ENCODE peak calls at places on chromosomes 11 and 22, in seven cellular contexts. J is adrenal gland, T is A549, R is spleen, V is upper lobe of left lung, E is lower leg skin, K is uterus. D is an unnamed sample.

GRCh38 chr22:35411112-35411511 is 11.2 kb downstream of the MCM5 start:
- DNase-seq in J (no peak), T (no peak), R (peak; percentile 82), V (peak; percentile 32), E (no peak), K (no peak), D (peak; percentile 67)

GRCh38 chr11:118213774-118214173 is 11.0 kb downstream of the JAML start:
- DNase-seq in J (no peak), T (no peak), R (no peak), V (no peak), E (no peak), K (no peak), D (no peak)

GRCh38 chr22:26756675-26757293 is 99.4 kb downstream of the MIAT start:
- DNase-seq in J (peak; percentile 70), T (no peak), R (peak; percentile 75), V (peak; percentile 38), E (no peak), K (peak; percentile 74), D (no peak)

GRCh38 chr11:102446606-102447005 is 6.0 kb downstream of the TMEM123 start:
- DNase-seq in J (no peak), T (peak; percentile 32), R (no peak), V (no peak), E (no peak), K (no peak), D (no peak)

GRCh38 chr11:68872216-68873003 is 30.7 kb upstream of the CPT1A start:
- DNase-seq in J (no peak), T (no peak), R (peak; percentile 6), V (no peak), E (no peak), K (no peak), D (no peak)

GRCh38 chr22:19716041-19716828 is 1.9 kb downstream of the SEPTIN5 start:
- DNase-seq in J (no peak), T (no peak), R (peak; percentile 70), V (no peak), E (no peak), K (no peak), D (no peak)

GRCh38 chr11:70481625-70482528 is 83.5 kb downstream of the CTTN start:
- DNase-seq in J (peak; percentile 91), T (peak; percentile 64), R (no peak), V (peak; percentile 74), E (no peak), K (no peak), D (peak; percentile 78)

GRCh38 chr11:118705796-118706545 is 26.5 kb upstream of the TREH start:
- DNase-seq in J (no peak), T (no peak), R (no peak), V (no peak), E (peak; percentile 56), K (no peak), D (no peak)

GRCh38 chr22:28955817-28956216 is 72.4 kb downstream of the ZNRF3 start:
- DNase-seq in J (no peak), T (no peak), R (no peak), V (no peak), E (peak; percentile 70), K (no peak), D (peak; percentile 55)

GRCh38 chr22:48710410-48710809 is 1117.3 kb downstream of the BRD1 start:
- DNase-seq in J (no peak), T (no peak), R (peak; percentile 51), V (no peak), E (no peak), K (no peak), D (no peak)

GRCh38 chr11:112977620-112978212 is 16.5 kb downstream of the NCAM1 start:
- DNase-seq in J (peak; percentile 44), T (no peak), R (no peak), V (no peak), E (no peak), K (peak; percentile 36), D (no peak)

GRCh38 chr11:68300076-68300830 is 12.1 kb upstream of the LRP5 start:
- DNase-seq in J (no peak), T (no peak), R (peak; percentile 6), V (no peak), E (no peak), K (no peak), D (no peak)

GRCh38 chr11:130403967-130404366 is 24.4 kb downstream of the ADAMTS8 start:
- DNase-seq in J (no peak), T (no peak), R (no peak), V (no peak), E (no peak), K (no peak), D (no peak)

GRCh38 chr11:9003573-9004309 is at the start of gene NRIP3:
- DNase-seq in J (peak; percentile 81), T (peak; percentile 43), R (peak; percentile 92), V (peak; percentile 79), E (peak; percentile 94), K (peak; percentile 62), D (peak; percentile 82)
- TF ChIP-seq POLR2A in J (peak; percentile 93), T (peak; percentile 6), R (no peak), V (peak; percentile 41), E (no peak), K (peak; percentile 47), D (no peak)

GRCh38 chr22:37199839-37200161 is 11.8 kb upstream of the C1QTNF6 start:
- DNase-seq in J (peak; percentile 54), T (peak; percentile 22), R (no peak), V (no peak), E (no peak), K (no peak), D (no peak)
- TF ChIP-seq CTCF in J (peak; percentile 29), T (peak; percentile 14), R (no peak), V (no peak), E (no peak), K (no peak), D (no peak)

DNA sequence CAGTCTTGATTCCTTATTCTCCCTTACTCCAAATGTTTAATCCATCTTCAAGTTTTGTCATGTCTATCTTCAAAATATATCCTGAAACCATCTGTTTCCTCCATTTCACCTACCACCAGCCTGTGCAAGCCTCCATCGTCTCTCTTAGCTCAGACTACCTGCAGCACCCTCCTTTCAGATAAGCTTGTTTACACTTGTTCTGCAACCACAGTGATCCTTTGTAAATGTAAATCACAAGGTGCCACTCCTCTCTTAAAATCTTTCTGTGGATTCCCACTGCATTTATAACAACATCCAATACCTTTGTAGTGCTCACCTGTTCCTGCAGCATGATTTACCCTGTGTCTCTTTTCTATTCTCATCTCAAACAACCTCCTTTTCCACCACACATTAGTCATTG is 31.8 kb upstream of the GPR83 start:
- DNase-seq in J (no peak), T (no peak), R (no peak), V (no peak), E (no peak), K (no peak), D (no peak)
- TF ChIP-seq POLR2A in J (no peak), T (no peak), R (no peak), V (no peak), E (no peak), K (no peak), D (no peak)

GRCh38 chr22:23521442-23522113 is 58.5 kb downstream of the IGLL1 start:
- DNase-seq in J (peak; percentile 93), T (peak; percentile 70), R (peak; percentile 95), V (peak; percentile 95), E (peak; percentile 96), K (peak; percentile 83), D (peak; percentile 92)
- TF ChIP-seq CTCF in J (no peak), T (peak; percentile 18), R (no peak), V (no peak), E (no peak), K (peak; percentile 22), D (peak; percentile 14)

DNA sequence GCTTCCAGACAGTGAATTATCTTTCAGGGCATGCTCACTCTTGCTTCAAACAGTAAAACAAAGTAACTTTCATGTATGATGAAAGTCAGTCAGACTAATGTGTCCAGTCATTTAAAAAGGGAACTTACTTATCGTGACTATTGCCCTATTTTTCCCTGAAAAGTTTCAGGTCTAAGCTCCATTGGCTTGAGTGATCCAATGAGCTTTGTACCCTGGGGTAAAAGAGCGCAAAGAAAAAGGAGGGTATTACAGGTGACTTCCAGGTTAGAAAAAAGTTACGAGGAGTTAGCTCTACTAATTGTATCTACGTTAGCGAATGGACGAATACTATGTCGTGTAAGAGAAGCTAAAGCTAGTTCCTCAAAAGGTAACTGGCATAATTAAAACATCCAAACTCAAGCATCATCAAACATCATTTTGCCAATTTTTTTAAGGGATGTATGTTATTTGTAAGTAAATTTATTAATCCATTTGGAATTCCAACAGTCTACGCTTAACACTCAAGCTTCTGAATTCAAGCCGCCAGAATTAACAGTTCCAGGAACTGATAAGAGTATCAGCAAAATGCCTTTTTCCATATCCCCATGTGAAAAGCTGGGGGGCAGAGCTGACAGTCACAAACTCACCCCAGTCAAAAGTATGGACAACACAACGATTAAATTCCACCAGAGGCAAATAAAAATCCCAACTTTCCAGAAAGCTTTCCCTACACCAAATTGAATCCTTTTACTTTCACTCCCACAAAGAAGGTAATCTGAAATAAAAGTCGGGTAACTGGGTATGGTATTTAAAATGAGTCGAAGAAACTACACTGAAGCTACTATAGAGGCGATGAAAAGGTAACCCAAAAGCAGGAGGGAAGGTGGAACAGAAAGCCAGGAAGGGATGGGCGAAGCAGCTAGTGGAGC is 1.4 kb downstream of the PICALM start:
- DNase-seq in J (no peak), T (no peak), R (no peak), V (no peak), E (no peak), K (no peak), D (no peak)
- TF ChIP-seq POLR2A in J (no peak), T (no peak), R (no peak), V (peak; percentile 43), E (no peak), K (no peak), D (peak; percentile 53)

GRCh38 chr22:24107668-24108067 is 73.6 kb upstream of the SUSD2 start:
- DNase-seq in J (peak; percentile 93), T (no peak), R (no peak), V (peak; percentile 41), E (peak; percentile 97), K (peak; percentile 93), D (peak; percentile 62)
- TF ChIP-seq CTCF in J (peak; percentile 43), T (no peak), R (no peak), V (no peak), E (no peak), K (peak; percentile 72), D (no peak)

DNA sequence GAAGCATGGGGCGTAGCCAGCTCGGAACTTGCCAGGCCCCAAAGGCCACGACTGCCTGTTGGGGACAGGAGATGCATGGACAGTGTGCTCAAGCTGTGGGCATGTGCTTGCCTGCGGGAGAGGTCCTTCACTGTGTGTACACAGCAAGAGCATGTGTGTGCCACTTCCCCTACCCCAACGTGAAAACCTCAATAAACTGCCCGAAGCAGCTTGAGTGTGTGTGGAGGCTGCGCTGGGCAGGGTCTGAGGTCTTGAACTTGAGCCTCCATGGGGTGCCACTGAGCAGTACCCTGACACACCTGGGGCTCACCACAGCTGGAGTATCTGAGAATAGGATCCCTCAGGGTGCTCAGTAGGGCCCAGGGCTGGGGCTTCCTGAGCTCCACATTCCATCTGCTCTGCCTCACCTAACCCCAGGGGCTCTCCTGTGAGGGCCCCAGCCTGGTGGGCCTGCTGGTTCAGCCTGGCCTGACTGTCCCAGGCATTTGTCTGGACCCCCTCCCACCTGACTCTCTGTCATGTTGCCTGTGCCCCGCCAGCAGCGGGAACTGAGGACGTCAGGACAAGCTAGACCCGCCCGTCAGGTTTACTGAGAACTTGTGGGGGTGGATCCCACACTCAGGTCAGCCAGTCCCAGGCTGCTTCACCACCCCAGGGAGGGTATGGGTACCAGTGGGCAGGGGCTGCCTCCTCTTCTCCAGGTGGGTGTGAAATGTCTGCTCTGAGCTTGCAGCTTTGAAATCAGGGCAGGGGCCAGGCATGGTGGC is 3.2 kb downstream of the RASSF7 start:
- DNase-seq in J (no peak), T (no peak), R (peak; percentile 75), V (peak; percentile 64), E (no peak), K (no peak), D (no peak)
- TF ChIP-seq POLR2A in J (no peak), T (no peak), R (no peak), V (no peak), E (no peak), K (no peak), D (no peak)

GRCh38 chr22:25409240-25409639 is 155.2 kb upstream of the GRK3 start:
- DNase-seq in J (no peak), T (no peak), R (no peak), V (no peak), E (peak; percentile 75), K (no peak), D (no peak)
- TF ChIP-seq CTCF in J (no peak), T (no peak), R (no peak), V (no peak), E (no peak), K (no peak), D (no peak)

D was measured in Peyer's patch.